ENCODE peak calls at places on chromosomes 7 and 10, in six cellular contexts. One of them, this sample, is unnamed.

GRCh38 chr10:66714741-66715140 is 211.1 kb upstream of the LRRTM3 start:
- DNase-seq in choroid plexus epithelial cell: peak
- DNase-seq in heart left ventricle: no peak
- DNase-seq in mucosa of descending colon: no peak
- DNase-seq in mammary epithelial cell: peak
- DNase-seq in CD8-positive, alpha-beta T cell: no peak
- DNase-seq in this sample: peak

GRCh38 chr10:97320480-97321031 is 1.5 kb downstream of the FRAT1 start:
- DNase-seq in heart left ventricle: no peak
- DNase-seq in choroid plexus epithelial cell: no peak
- DNase-seq in mucosa of descending colon: peak
- DNase-seq in mammary epithelial cell: no peak
- DNase-seq in CD8-positive, alpha-beta T cell: no peak
- DNase-seq in this sample: no peak

GRCh38 chr10:102643346-102644065 is 773 bp upstream of the TRIM8 start:
- DNase-seq in heart left ventricle: peak
- DNase-seq in CD8-positive, alpha-beta T cell: peak
- DNase-seq in mammary epithelial cell: peak
- DNase-seq in choroid plexus epithelial cell: peak
- DNase-seq in mucosa of descending colon: peak
- DNase-seq in this sample: peak

GRCh38 chr7:118152149-118152548 is 31.8 kb upstream of the LSM8 start:
- DNase-seq in choroid plexus epithelial cell: peak
- DNase-seq in mucosa of descending colon: no peak
- DNase-seq in CD8-positive, alpha-beta T cell: no peak
- DNase-seq in heart left ventricle: no peak
- DNase-seq in mammary epithelial cell: peak
- DNase-seq in this sample: no peak

GRCh38 chr7:28509256-28510021 is 97.1 kb downstream of the CREB5 start:
- DNase-seq in mammary epithelial cell: peak
- DNase-seq in CD8-positive, alpha-beta T cell: no peak
- DNase-seq in choroid plexus epithelial cell: no peak
- DNase-seq in heart left ventricle: peak
- DNase-seq in mucosa of descending colon: no peak
- DNase-seq in this sample: no peak

GRCh38 chr10:6678211-6678803 is 98.2 kb upstream of the PRKCQ start:
- DNase-seq in choroid plexus epithelial cell: peak
- DNase-seq in CD8-positive, alpha-beta T cell: peak
- DNase-seq in mammary epithelial cell: peak
- DNase-seq in heart left ventricle: no peak
- DNase-seq in mucosa of descending colon: peak
- DNase-seq in this sample: peak

GRCh38 chr7:130888017-130888371 is 154.0 kb upstream of the KLF14 start:
- DNase-seq in CD8-positive, alpha-beta T cell: no peak
- DNase-seq in heart left ventricle: no peak
- DNase-seq in choroid plexus epithelial cell: no peak
- DNase-seq in mammary epithelial cell: no peak
- DNase-seq in mucosa of descending colon: no peak
- DNase-seq in this sample: no peak

GRCh38 chr7:107715531-107715930 is 28.4 kb upstream of the CBLL1 start:
- DNase-seq in choroid plexus epithelial cell: no peak
- DNase-seq in heart left ventricle: no peak
- DNase-seq in mucosa of descending colon: no peak
- DNase-seq in CD8-positive, alpha-beta T cell: no peak
- DNase-seq in mammary epithelial cell: peak
- DNase-seq in this sample: peak

GRCh38 chr7:157737151-157738063 is 400.6 kb downstream of the DNAJB6 start:
- DNase-seq in heart left ventricle: peak
- DNase-seq in CD8-positive, alpha-beta T cell: no peak
- DNase-seq in choroid plexus epithelial cell: no peak
- DNase-seq in mucosa of descending colon: no peak
- DNase-seq in mammary epithelial cell: no peak
- DNase-seq in this sample: no peak

GRCh38 chr7:475425-475728 is 44.3 kb downstream of the PDGFA start:
- DNase-seq in choroid plexus epithelial cell: no peak
- DNase-seq in heart left ventricle: peak
- DNase-seq in mucosa of descending colon: no peak
- DNase-seq in mammary epithelial cell: no peak
- DNase-seq in CD8-positive, alpha-beta T cell: no peak
- DNase-seq in this sample: no peak

GRCh38 chr7:80478683-80479082 is 33.2 kb downstream of the GNAT3 start:
- DNase-seq in CD8-positive, alpha-beta T cell: no peak
- DNase-seq in choroid plexus epithelial cell: peak
- DNase-seq in mucosa of descending colon: no peak
- DNase-seq in heart left ventricle: no peak
- DNase-seq in mammary epithelial cell: peak
- DNase-seq in this sample: peak

GRCh38 chr10:59271160-59271559 is 91.2 kb downstream of the FAM13C start:
- DNase-seq in heart left ventricle: no peak
- DNase-seq in mammary epithelial cell: no peak
- DNase-seq in CD8-positive, alpha-beta T cell: no peak
- DNase-seq in mucosa of descending colon: no peak
- DNase-seq in choroid plexus epithelial cell: no peak
- DNase-seq in this sample: no peak

GRCh38 chr10:102413053-102413705 is 5.4 kb downstream of the PSD start:
- DNase-seq in mammary epithelial cell: no peak
- DNase-seq in heart left ventricle: no peak
- DNase-seq in CD8-positive, alpha-beta T cell: no peak
- DNase-seq in choroid plexus epithelial cell: no peak
- DNase-seq in mucosa of descending colon: no peak
- DNase-seq in this sample: no peak

GRCh38 chr7:20745716-20746115 is 41.0 kb downstream of the SP8 start:
- DNase-seq in mammary epithelial cell: no peak
- DNase-seq in heart left ventricle: no peak
- DNase-seq in choroid plexus epithelial cell: no peak
- DNase-seq in CD8-positive, alpha-beta T cell: no peak
- DNase-seq in mucosa of descending colon: no peak
- DNase-seq in this sample: no peak

GRCh38 chr7:142873281-142873784 is 12.2 kb downstream of the TRPV6 start:
- DNase-seq in mucosa of descending colon: no peak
- DNase-seq in choroid plexus epithelial cell: peak
- DNase-seq in mammary epithelial cell: no peak
- DNase-seq in heart left ventricle: no peak
- DNase-seq in CD8-positive, alpha-beta T cell: no peak
- DNase-seq in this sample: peak

GRCh38 chr10:71964669-71965515 is 697 bp downstream of the CHST3 start:
- DNase-seq in choroid plexus epithelial cell: peak
- DNase-seq in CD8-positive, alpha-beta T cell: no peak
- DNase-seq in mucosa of descending colon: peak
- DNase-seq in heart left ventricle: peak
- DNase-seq in mammary epithelial cell: peak
- DNase-seq in this sample: peak

GRCh38 chr7:80385512-80385911 is 126.4 kb downstream of the GNAT3 start:
- DNase-seq in CD8-positive, alpha-beta T cell: no peak
- DNase-seq in choroid plexus epithelial cell: peak
- DNase-seq in heart left ventricle: no peak
- DNase-seq in mucosa of descending colon: no peak
- DNase-seq in mammary epithelial cell: peak
- DNase-seq in this sample: no peak

GRCh38 chr10:72542396-72542815 is 83.5 kb downstream of the MICU1 start:
- DNase-seq in CD8-positive, alpha-beta T cell: no peak
- DNase-seq in heart left ventricle: no peak
- DNase-seq in choroid plexus epithelial cell: no peak
- DNase-seq in mucosa of descending colon: no peak
- DNase-seq in mammary epithelial cell: no peak
- DNase-seq in this sample: no peak

GRCh38 chr10:110529596-110530011 is 31.9 kb downstream of the DUSP5 start:
- DNase-seq in heart left ventricle: no peak
- DNase-seq in CD8-positive, alpha-beta T cell: peak
- DNase-seq in choroid plexus epithelial cell: no peak
- DNase-seq in mammary epithelial cell: no peak
- DNase-seq in mucosa of descending colon: no peak
- DNase-seq in this sample: no peak

GRCh38 chr10:100829103-100829870 is 83.5 kb upstream of the SLF2 start:
- DNase-seq in choroid plexus epithelial cell: no peak
- DNase-seq in CD8-positive, alpha-beta T cell: no peak
- DNase-seq in mammary epithelial cell: no peak
- DNase-seq in mucosa of descending colon: no peak
- DNase-seq in heart left ventricle: no peak
- DNase-seq in this sample: peak
- H3K4me3 ChIP-seq in choroid plexus epithelial cell: no peak
- H3K4me3 ChIP-seq in CD8-positive, alpha-beta T cell: peak
- H3K4me3 ChIP-seq in mammary epithelial cell: peak
- H3K4me3 ChIP-seq in mucosa of descending colon: no peak
- H3K4me3 ChIP-seq in heart left ventricle: peak
- H3K4me3 ChIP-seq in this sample: peak

GRCh38 chr10:103661198-103661950 is 167.9 kb downstream of the NEURL1 start:
- DNase-seq in mammary epithelial cell: peak
- DNase-seq in choroid plexus epithelial cell: peak
- DNase-seq in CD8-positive, alpha-beta T cell: peak
- DNase-seq in heart left ventricle: peak
- DNase-seq in mucosa of descending colon: peak
- DNase-seq in this sample: no peak

GRCh38 chr10:103659674-103660363 is 166.3 kb downstream of the NEURL1 start:
- DNase-seq in mucosa of descending colon: peak
- DNase-seq in heart left ventricle: peak
- DNase-seq in CD8-positive, alpha-beta T cell: peak
- DNase-seq in mammary epithelial cell: peak
- DNase-seq in choroid plexus epithelial cell: peak
- DNase-seq in this sample: no peak

GRCh38 chr10:103661951-103662405 is 168.5 kb downstream of the NEURL1 start:
- DNase-seq in CD8-positive, alpha-beta T cell: no peak
- DNase-seq in mucosa of descending colon: no peak
- DNase-seq in mammary epithelial cell: no peak
- DNase-seq in choroid plexus epithelial cell: peak
- DNase-seq in heart left ventricle: no peak
- DNase-seq in this sample: no peak

GRCh38 chr10:103658049-103658577 is 164.6 kb downstream of the NEURL1 start:
- DNase-seq in heart left ventricle: no peak
- DNase-seq in CD8-positive, alpha-beta T cell: no peak
- DNase-seq in choroid plexus epithelial cell: no peak
- DNase-seq in mammary epithelial cell: peak
- DNase-seq in mucosa of descending colon: peak
- DNase-seq in this sample: no peak

GRCh38 chr10:103660364-103661197 is 167.1 kb downstream of the NEURL1 start:
- DNase-seq in mammary epithelial cell: peak
- DNase-seq in CD8-positive, alpha-beta T cell: peak
- DNase-seq in choroid plexus epithelial cell: peak
- DNase-seq in heart left ventricle: peak
- DNase-seq in mucosa of descending colon: peak
- DNase-seq in this sample: no peak
- H3K4me3 ChIP-seq in mammary epithelial cell: peak
- H3K4me3 ChIP-seq in CD8-positive, alpha-beta T cell: peak
- H3K4me3 ChIP-seq in choroid plexus epithelial cell: peak
- H3K4me3 ChIP-seq in heart left ventricle: peak
- H3K4me3 ChIP-seq in mucosa of descending colon: no peak
- H3K4me3 ChIP-seq in this sample: no peak

GRCh38 chr10:90806677-90807076 is 51.2 kb downstream of the HTR7 start:
- DNase-seq in mucosa of descending colon: no peak
- DNase-seq in choroid plexus epithelial cell: no peak
- DNase-seq in CD8-positive, alpha-beta T cell: no peak
- DNase-seq in heart left ventricle: no peak
- DNase-seq in mammary epithelial cell: no peak
- DNase-seq in this sample: no peak
- H3K4me3 ChIP-seq in mucosa of descending colon: no peak
- H3K4me3 ChIP-seq in choroid plexus epithelial cell: no peak
- H3K4me3 ChIP-seq in CD8-positive, alpha-beta T cell: no peak
- H3K4me3 ChIP-seq in heart left ventricle: no peak
- H3K4me3 ChIP-seq in mammary epithelial cell: no peak
- H3K4me3 ChIP-seq in this sample: no peak

DNA sequence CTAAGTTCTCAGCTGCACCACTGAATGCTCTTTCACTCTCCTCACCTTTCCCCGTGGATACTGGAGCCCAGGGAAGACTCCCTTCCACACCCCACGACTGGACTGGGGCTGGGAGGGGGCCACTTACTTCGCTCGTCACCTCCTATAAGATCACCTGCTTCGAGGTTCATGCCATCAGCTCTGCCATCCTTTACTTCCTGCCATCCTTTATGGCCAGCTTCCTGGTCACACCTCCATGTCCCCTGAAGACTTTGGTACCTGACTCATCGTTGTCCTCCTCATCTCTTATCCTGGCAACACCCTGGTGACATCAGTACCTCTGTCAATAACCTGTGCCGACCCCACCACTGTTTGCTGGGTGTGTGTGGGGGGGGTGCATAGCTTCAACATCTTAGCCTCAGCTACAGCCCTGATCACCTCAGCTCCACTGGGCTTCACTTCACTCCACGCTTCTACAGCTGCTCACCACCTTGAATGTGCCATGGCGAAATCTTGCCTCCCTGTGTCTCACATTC is 8.7 kb upstream of the VDAC2 start:
- DNase-seq in mucosa of descending colon: peak
- DNase-seq in heart left ventricle: no peak
- DNase-seq in choroid plexus epithelial cell: no peak
- DNase-seq in mammary epithelial cell: no peak
- DNase-seq in CD8-positive, alpha-beta T cell: no peak
- DNase-seq in this sample: peak
- H3K4me3 ChIP-seq in mucosa of descending colon: no peak
- H3K4me3 ChIP-seq in heart left ventricle: no peak
- H3K4me3 ChIP-seq in choroid plexus epithelial cell: no peak
- H3K4me3 ChIP-seq in mammary epithelial cell: no peak
- H3K4me3 ChIP-seq in CD8-positive, alpha-beta T cell: no peak
- H3K4me3 ChIP-seq in this sample: no peak

GRCh38 chr7:97006951-97007861 is 1.9 kb downstream of the DLX6 start:
- DNase-seq in mammary epithelial cell: no peak
- DNase-seq in choroid plexus epithelial cell: no peak
- DNase-seq in heart left ventricle: no peak
- DNase-seq in CD8-positive, alpha-beta T cell: no peak
- DNase-seq in mucosa of descending colon: no peak
- DNase-seq in this sample: no peak
- H3K4me3 ChIP-seq in mammary epithelial cell: no peak
- H3K4me3 ChIP-seq in choroid plexus epithelial cell: no peak
- H3K4me3 ChIP-seq in heart left ventricle: peak
- H3K4me3 ChIP-seq in CD8-positive, alpha-beta T cell: no peak
- H3K4me3 ChIP-seq in mucosa of descending colon: no peak
- H3K4me3 ChIP-seq in this sample: no peak

GRCh38 chr7:51020944-51021343 is 238.2 kb upstream of the GRB10 start:
- DNase-seq in heart left ventricle: no peak
- DNase-seq in mammary epithelial cell: no peak
- DNase-seq in mucosa of descending colon: no peak
- DNase-seq in CD8-positive, alpha-beta T cell: no peak
- DNase-seq in choroid plexus epithelial cell: no peak
- DNase-seq in this sample: no peak

GRCh38 chr7:51021906-51022570 is 239.3 kb upstream of the GRB10 start:
- DNase-seq in choroid plexus epithelial cell: no peak
- DNase-seq in mucosa of descending colon: no peak
- DNase-seq in heart left ventricle: no peak
- DNase-seq in mammary epithelial cell: peak
- DNase-seq in CD8-positive, alpha-beta T cell: no peak
- DNase-seq in this sample: no peak

GRCh38 chr7:51019231-51019844 is 236.6 kb upstream of the GRB10 start:
- DNase-seq in heart left ventricle: no peak
- DNase-seq in choroid plexus epithelial cell: peak
- DNase-seq in CD8-positive, alpha-beta T cell: no peak
- DNase-seq in mucosa of descending colon: no peak
- DNase-seq in mammary epithelial cell: peak
- DNase-seq in this sample: peak

GRCh38 chr7:51017576-51018535 is 235.2 kb upstream of the GRB10 start:
- DNase-seq in mucosa of descending colon: no peak
- DNase-seq in mammary epithelial cell: no peak
- DNase-seq in CD8-positive, alpha-beta T cell: no peak
- DNase-seq in choroid plexus epithelial cell: no peak
- DNase-seq in heart left ventricle: no peak
- DNase-seq in this sample: no peak

GRCh38 chr7:51019891-51020855 is 237.5 kb upstream of the GRB10 start:
- DNase-seq in heart left ventricle: no peak
- DNase-seq in mammary epithelial cell: no peak
- DNase-seq in mucosa of descending colon: no peak
- DNase-seq in CD8-positive, alpha-beta T cell: no peak
- DNase-seq in choroid plexus epithelial cell: no peak
- DNase-seq in this sample: no peak
- H3K4me3 ChIP-seq in heart left ventricle: no peak
- H3K4me3 ChIP-seq in mammary epithelial cell: no peak
- H3K4me3 ChIP-seq in mucosa of descending colon: no peak
- H3K4me3 ChIP-seq in CD8-positive, alpha-beta T cell: no peak
- H3K4me3 ChIP-seq in choroid plexus epithelial cell: no peak
- H3K4me3 ChIP-seq in this sample: no peak

This sample was measured in PC-3.